ENCODE peak calls at places on chromosomes 5 and 9, in nine cellular contexts. L is AG10803, G is adrenal gland, K is psoas muscle, P is cardiac fibroblast, W is WERI-Rb-1, H is foreskin fibroblast, R is tibial artery, J is choroid plexus epithelial cell. V is an unnamed sample.

GRCh38 chr5:149959406-149960236 is 937 bp upstream of the SLC26A2 start:
- DNase-seq in R (no peak), H (peak), K (no peak), W (peak), G (peak), J (peak), P (peak), L (peak), V (peak)

GRCh38 chr9:108552459-108553040 is 303.2 kb downstream of the ACTL7B start:
- DNase-seq in K (no peak), R (no peak), G (peak), L (no peak), W (no peak), J (no peak), P (no peak), H (no peak), V (peak)

GRCh38 chr9:98518556-98518955 is 190.2 kb downstream of the GABBR2 start:
- DNase-seq in K (no peak), L (no peak), H (no peak), G (no peak), J (no peak), W (no peak), R (no peak), P (no peak), V (no peak)

GRCh38 chr9:127283917-127284316 is 19.3 kb downstream of the GARNL3 start:
- DNase-seq in K (peak), H (peak), G (peak), P (peak), R (peak), J (peak), W (peak), L (peak), V (no peak)

GRCh38 chr5:132263548-132264261 is 6.2 kb downstream of the PDLIM4 start:
- DNase-seq in H (peak), L (peak), P (peak), G (peak), R (no peak), K (peak), W (peak), J (peak), V (no peak)

GRCh38 chr5:141758316-141758965 is 76.4 kb upstream of the ARAP3 start:
- DNase-seq in R (no peak), K (no peak), G (no peak), W (peak), L (no peak), P (no peak), J (no peak), H (no peak), V (no peak)

GRCh38 chr5:179530069-179530998 is 20.0 kb upstream of the RUFY1 start:
- DNase-seq in G (peak), L (peak), J (peak), W (no peak), H (peak), P (peak), R (peak), K (peak), V (no peak)

GRCh38 chr9:30609713-30610112 is 1774.7 kb upstream of the ACO1 start:
- DNase-seq in R (no peak), G (no peak), L (no peak), P (no peak), H (no peak), K (no peak), J (peak), W (no peak), V (no peak)

GRCh38 chr5:145737578-145737977 is 97.6 kb downstream of the PRELID2 start:
- DNase-seq in L (no peak), W (no peak), G (no peak), K (no peak), P (no peak), H (no peak), R (no peak), J (no peak), V (no peak)

GRCh38 chr5:179229331-179229761 is 115.9 kb downstream of the ADAMTS2 start:
- DNase-seq in G (no peak), L (no peak), J (no peak), H (no peak), R (no peak), K (no peak), P (no peak), W (no peak), V (no peak)

GRCh38 chr5:40955313-40955712 is 46.0 kb downstream of the C7 start:
- DNase-seq in G (no peak), P (no peak), J (no peak), L (no peak), W (no peak), K (no peak), H (no peak), R (no peak), V (no peak)

GRCh38 chr5:53211799-53212198 is 102.2 kb upstream of the MOCS2 start:
- DNase-seq in W (no peak), G (no peak), H (peak), L (peak), P (no peak), R (no peak), K (no peak), J (peak), V (no peak)

GRCh38 chr9:98811051-98811650 is 3.7 kb downstream of the GALNT12 start:
- DNase-seq in L (peak), J (peak), G (no peak), P (peak), R (no peak), W (no peak), K (no peak), H (peak), V (no peak)

GRCh38 chr5:95784514-95785302 is 37.8 kb downstream of the GLRX start:
- DNase-seq in G (no peak), K (no peak), R (no peak), L (peak), J (no peak), H (no peak), W (no peak), P (no peak), V (no peak)

GRCh38 chr5:96483878-96484277 is 50.8 kb upstream of the PCSK1 start:
- DNase-seq in H (no peak), G (no peak), R (no peak), K (no peak), P (peak), J (peak), L (peak), W (no peak), V (peak)

GRCh38 chr9:109506097-109506712 is 8.1 kb upstream of the PTPN3 start:
- DNase-seq in G (no peak), W (no peak), L (no peak), J (peak), H (no peak), P (no peak), R (no peak), K (no peak), V (no peak)

GRCh38 chr5:143161893-143162520 is 241.5 kb downstream of the NR3C1 start:
- DNase-seq in W (no peak), L (peak), P (peak), K (peak), G (peak), J (peak), R (peak), H (peak), V (no peak)

GRCh38 chr5:178486305-178486704 is 103.9 kb downstream of the COL23A1 start:
- DNase-seq in P (no peak), W (no peak), H (no peak), G (no peak), L (no peak), R (no peak), J (no peak), K (no peak), V (no peak)

GRCh38 chr5:159412284-159413046 is 82.2 kb upstream of the IL12B start:
- DNase-seq in P (peak), H (no peak), J (peak), W (no peak), K (no peak), L (no peak), G (no peak), R (no peak), V (no peak)

GRCh38 chr5:10354048-10354872 is 765 bp downstream of the MARCHF6 start:
- DNase-seq in J (peak), R (no peak), G (peak), P (peak), W (peak), K (peak), H (no peak), L (peak), V (peak)

GRCh38 chr5:127875235-127876021 is 172.2 kb downstream of the CCDC192 start:
- DNase-seq in P (peak), W (peak), G (peak), H (peak), J (peak), L (peak), K (peak), R (no peak), V (peak)

GRCh38 chr5:143964919-143965318 is 153.0 kb downstream of the HMHB1 start:
- DNase-seq in P (no peak), W (no peak), K (no peak), H (no peak), G (no peak), J (peak), L (no peak), R (no peak), V (no peak)

GRCh38 chr5:36756089-36756488 is 120.5 kb upstream of the NIPBL start:
- DNase-seq in J (no peak), P (no peak), R (no peak), W (no peak), L (no peak), G (no peak), H (no peak), K (no peak), V (no peak)

GRCh38 chr9:134461436-134461982 is 135.3 kb downstream of the RXRA start:
- DNase-seq in R (no peak), J (no peak), L (peak), H (no peak), W (no peak), P (no peak), K (no peak), G (no peak), V (peak)

GRCh38 chr9:74846771-74847170 is 41.0 kb downstream of the TRPM6 start:
- DNase-seq in R (no peak), J (no peak), P (no peak), L (no peak), G (no peak), K (no peak), W (no peak), H (peak), V (no peak)

GRCh38 chr9:72210522-72210921 is 61.3 kb downstream of the GDA start:
- DNase-seq in W (no peak), L (no peak), R (no peak), G (no peak), K (no peak), J (no peak), P (no peak), H (no peak), V (no peak)

GRCh38 chr9:25543806-25544205 is 134.4 kb downstream of the TUSC1 start:
- DNase-seq in P (no peak), R (no peak), H (no peak), K (no peak), J (no peak), G (no peak), L (no peak), W (no peak), V (no peak)

GRCh38 chr9:38713426-38713825 is 6.5 kb downstream of the FAM240B start:
- DNase-seq in L (peak), W (no peak), G (peak), H (peak), K (no peak), R (no peak), J (peak), P (peak), V (no peak)

GRCh38 chr5:150640311-150641005 is at the start of gene SYNPO:
- DNase-seq in J (peak), P (peak), K (peak), G (peak), W (no peak), R (peak), L (peak), H (peak), V (peak)

GRCh38 chr5:59161206-59162105 is 578.6 kb downstream of the RAB3C start:
- DNase-seq in G (no peak), L (no peak), W (no peak), R (no peak), J (no peak), K (no peak), P (no peak), H (no peak), V (no peak)

GRCh38 chr9:89940625-89941024 is 335.8 kb downstream of the GADD45G start:
- DNase-seq in R (no peak), L (peak), P (no peak), W (no peak), J (no peak), G (peak), K (no peak), H (no peak), V (no peak)

GRCh38 chr5:107564896-107565295 is 105.8 kb downstream of the EFNA5 start:
- DNase-seq in P (peak), H (no peak), W (no peak), L (no peak), R (no peak), J (peak), K (no peak), G (no peak), V (no peak)

GRCh38 chr5:82662340-82662739 is 384.2 kb upstream of the RPS23 start:
- DNase-seq in K (no peak), R (no peak), P (peak), H (no peak), J (peak), G (no peak), L (no peak), W (no peak), V (no peak)

GRCh38 chr9:87402537-87402936 is 95.1 kb upstream of the DAPK1 start:
- DNase-seq in H (no peak), J (no peak), W (no peak), K (no peak), G (no peak), R (no peak), L (no peak), P (no peak), V (no peak)

GRCh38 chr9:84886866-84887265 is 217.3 kb downstream of the NTRK2 start:
- DNase-seq in P (no peak), W (no peak), K (no peak), H (no peak), L (no peak), R (no peak), G (no peak), J (no peak), V (no peak)

GRCh38 chr9:87389936-87390335 is 107.7 kb upstream of the DAPK1 start:
- DNase-seq in G (no peak), H (no peak), J (peak), L (peak), R (no peak), K (no peak), W (no peak), P (peak), V (no peak)

GRCh38 chr5:135386886-135387628 is 12.0 kb downstream of the MACROH2A1 start:
- DNase-seq in W (no peak), P (peak), H (peak), R (no peak), G (no peak), J (peak), K (no peak), L (peak), V (peak)

DNA sequence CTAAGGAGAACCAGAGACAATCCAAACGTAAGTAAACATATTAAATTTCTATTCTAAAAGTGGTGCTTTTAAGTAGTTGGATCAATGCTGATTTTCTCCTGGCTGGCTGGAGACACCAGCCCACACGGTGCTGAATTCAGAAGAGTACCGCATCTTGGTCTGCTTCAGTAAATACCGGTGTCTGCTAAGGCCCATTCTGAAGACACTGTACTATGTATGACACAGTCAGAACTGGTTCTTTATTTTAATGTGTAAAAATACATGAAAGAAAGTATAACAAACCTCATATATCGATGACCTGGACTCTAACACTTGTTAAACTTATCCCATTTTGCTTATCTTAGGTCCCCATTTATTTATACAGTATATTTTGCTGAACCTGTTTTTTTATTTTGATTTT is 32.8 kb downstream of the RAPGEF1 start:
- DNase-seq in H (no peak), P (no peak), G (peak), J (no peak), L (no peak), R (no peak), W (no peak), K (no peak), V (no peak)
- H3K4me3 ChIP-seq in H (no peak), P (no peak), G (no peak), J (no peak), L (no peak), R (no peak), W (no peak), K (peak), V (no peak)

DNA sequence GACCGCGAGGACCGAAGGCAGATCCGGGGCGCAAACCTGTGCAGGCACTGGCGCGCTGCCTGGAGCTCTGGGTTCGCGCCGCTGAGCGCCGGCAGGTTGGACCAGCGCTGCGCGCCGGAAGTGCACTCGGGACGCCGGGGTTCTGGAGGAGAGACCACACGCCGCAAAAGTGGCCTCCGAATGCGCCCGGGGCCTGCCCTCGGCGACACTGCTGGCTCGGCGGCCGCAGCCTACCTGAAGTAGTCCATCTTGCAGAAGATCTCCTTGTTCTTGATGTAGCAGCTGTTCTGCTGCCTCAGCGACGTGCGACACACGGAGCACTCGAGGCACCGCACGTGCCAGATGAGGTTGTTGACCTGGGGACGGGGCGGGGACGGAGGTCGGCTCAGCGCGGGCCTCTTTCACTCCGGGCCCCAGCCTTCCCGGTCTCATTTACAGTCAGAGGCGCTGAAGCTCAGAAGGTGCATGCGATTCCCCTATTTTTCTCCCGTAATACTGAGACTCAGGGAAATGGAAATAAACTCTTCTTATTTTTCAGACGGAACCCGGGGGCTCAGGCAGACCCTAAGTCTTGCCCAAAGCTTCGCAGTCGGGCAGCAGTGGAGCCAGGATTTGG is 2.5 kb downstream of the LHX6 start:
- DNase-seq in L (no peak), K (no peak), H (no peak), P (no peak), W (no peak), R (no peak), J (no peak), G (no peak), V (no peak)
- H3K4me3 ChIP-seq in L (no peak), K (peak), H (no peak), P (peak), W (no peak), R (peak), J (no peak), G (no peak), V (no peak)

GRCh38 chr9:104869801-104870200 is 58.2 kb downstream of the ABCA1 start:
- DNase-seq in R (no peak), P (no peak), H (no peak), L (no peak), W (no peak), K (no peak), G (no peak), J (no peak), V (no peak)
- H3K4me3 ChIP-seq in R (no peak), P (no peak), H (no peak), L (no peak), W (no peak), K (no peak), G (no peak), J (no peak), V (no peak)

GRCh38 chr9:129584136-129584535 is 36.8 kb downstream of the C9orf50 start:
- DNase-seq in R (peak), K (peak), J (peak), L (peak), P (peak), W (peak), H (peak), G (peak), V (peak)
- H3K4me3 ChIP-seq in R (no peak), K (no peak), J (no peak), L (no peak), P (no peak), W (no peak), H (no peak), G (no peak), V (no peak)

GRCh38 chr5:174381241-174381640 is 335.7 kb downstream of the NSG2 start:
- DNase-seq in K (no peak), H (no peak), P (peak), G (no peak), W (no peak), L (peak), R (no peak), J (no peak), V (no peak)

GRCh38 chr5:174384509-174384947 is 339.0 kb downstream of the NSG2 start:
- DNase-seq in W (no peak), J (peak), P (peak), H (peak), K (no peak), R (no peak), L (peak), G (no peak), V (no peak)

GRCh38 chr5:174386306-174386705 is 338.1 kb upstream of the MSX2 start:
- DNase-seq in H (no peak), G (no peak), P (peak), J (no peak), R (no peak), K (no peak), L (peak), W (no peak), V (no peak)

GRCh38 chr5:174380311-174380710 is 334.8 kb downstream of the NSG2 start:
- DNase-seq in J (no peak), H (no peak), R (no peak), L (no peak), W (no peak), K (no peak), P (no peak), G (no peak), V (no peak)

GRCh38 chr5:174383196-174384178 is 338.0 kb downstream of the NSG2 start:
- DNase-seq in H (no peak), K (no peak), W (no peak), L (peak), J (peak), G (no peak), P (no peak), R (no peak), V (no peak)
- H3K4me3 ChIP-seq in H (no peak), K (no peak), W (no peak), L (no peak), J (no peak), G (no peak), P (no peak), R (no peak), V (no peak)

DNA sequence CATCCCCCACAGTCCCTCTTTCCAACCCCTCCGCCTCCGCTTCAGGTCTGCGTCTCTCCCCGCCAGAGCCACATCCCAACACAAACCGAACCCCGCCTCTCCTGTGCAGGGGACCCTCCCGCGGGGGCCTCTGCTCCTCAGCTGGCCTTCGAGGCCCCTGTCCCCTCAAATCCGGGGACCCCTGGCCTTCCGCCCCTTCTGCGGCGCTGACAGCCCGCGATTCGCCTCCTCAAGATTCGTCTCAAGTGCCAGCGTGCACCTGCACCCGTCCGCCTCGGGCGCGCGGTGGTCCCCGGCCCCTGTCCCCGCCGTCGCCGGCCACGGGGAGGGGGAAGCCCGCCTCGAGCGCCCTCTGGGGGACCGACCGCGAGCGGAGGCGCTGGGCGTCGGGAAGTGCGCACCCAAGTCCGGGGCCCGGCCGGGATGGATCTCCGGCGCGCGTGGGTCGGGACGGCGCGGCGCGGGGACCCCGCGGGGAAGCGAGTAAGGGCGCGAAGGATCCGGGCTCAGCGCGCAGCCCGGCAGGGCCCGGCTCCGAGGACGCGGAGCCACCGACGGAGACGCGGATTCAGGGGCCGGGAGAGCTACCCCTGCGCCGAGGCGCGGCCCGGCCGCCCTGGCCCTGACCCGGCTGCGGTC is 623 bp downstream of the FLT4 start:
- DNase-seq in R (no peak), J (no peak), H (no peak), L (no peak), W (peak), G (no peak), K (no peak), P (no peak), V (no peak)
- H3K4me3 ChIP-seq in R (peak), J (no peak), H (no peak), L (no peak), W (peak), G (no peak), K (peak), P (no peak), V (no peak)